ENCODE peak calls at places on chromosome X, in eight cellular contexts. B is lower leg skin, S is body of pancreas, C is left cardiac atrium, L is smooth muscle cell of the brain vasculature, X is GM19239, N is BE2C, Z is astrocyte of the spinal cord. Q is an unnamed sample.

GRCh38 chrX:107673401-107673800 is 45.1 kb downstream of the PRPS1 start:
- DNase-seq in Z (no peak), S (no peak), C (no peak), B (no peak), L (no peak), N (no peak), X (no peak), Q (no peak)

GRCh38 chrX:133218329-133218728 is at the start of gene TFDP3:
- DNase-seq in B (no peak), L (no peak), N (no peak), C (no peak), Z (no peak), X (no peak), S (no peak), Q (no peak)

GRCh38 chrX:101206471-101206870 is 13.1 kb upstream of the DRP2 start:
- DNase-seq in C (no peak), N (no peak), B (no peak), S (no peak), L (no peak), Z (peak; percentile 35), X (no peak), Q (peak; percentile 36)

GRCh38 chrX:123217077-123217476 is 33.0 kb downstream of the GRIA3 start:
- DNase-seq in S (no peak), C (peak; percentile 36), Z (no peak), B (no peak), L (no peak), X (no peak), N (no peak), Q (no peak)

GRCh38 chrX:47573334-47574095 is 8.7 kb upstream of the TIMP1 start:
- DNase-seq in Z (peak; percentile 39), S (no peak), N (no peak), C (peak; percentile 62), L (no peak), B (peak; percentile 86), X (no peak), Q (peak; percentile 63)

GRCh38 chrX:40646489-40647306 is 663 bp downstream of the CXorf38 start:
- DNase-seq in N (peak; percentile 21), S (peak; percentile 49), X (no peak), Z (peak; percentile 14), L (no peak), C (peak; percentile 40), B (peak; percentile 87), Q (peak; percentile 33)

GRCh38 chrX:68994135-68994882 is 165.5 kb downstream of the EFNB1 start:
- DNase-seq in X (no peak), C (no peak), S (no peak), L (no peak), N (no peak), Z (no peak), B (peak; percentile 77), Q (no peak)

GRCh38 chrX:13791559-13791958 is 25.3 kb downstream of the GPM6B start:
- DNase-seq in N (no peak), B (no peak), S (no peak), Z (peak; percentile 14), L (no peak), C (no peak), X (no peak), Q (peak; percentile 70)

GRCh38 chrX:45788941-45789348 is 588.3 kb upstream of the DIPK2B start:
- DNase-seq in X (no peak), Z (no peak), L (no peak), S (no peak), C (peak; percentile 66), B (no peak), N (no peak), Q (no peak)

GRCh38 chrX:40090050-40090804 is 7.5 kb downstream of the BCOR start:
- DNase-seq in Z (no peak), N (no peak), C (peak; percentile 63), L (no peak), X (no peak), B (no peak), S (no peak), Q (peak; percentile 46)

GRCh38 chrX:55742649-55743048 is 25.1 kb downstream of the RRAGB start:
- DNase-seq in C (no peak), B (no peak), L (no peak), N (no peak), S (no peak), Z (no peak), X (no peak), Q (no peak)

GRCh38 chrX:2933125-2933900 is 4.2 kb upstream of the ARSD start:
- DNase-seq in X (no peak), S (no peak), N (no peak), C (no peak), L (no peak), B (no peak), Z (no peak), Q (no peak)

GRCh38 chrX:140507223-140507981 is 2.5 kb upstream of the SOX3 start:
- DNase-seq in X (no peak), N (no peak), S (no peak), Z (no peak), L (no peak), B (no peak), C (no peak), Q (peak; percentile 22)

GRCh38 chrX:133380882-133381619 is 34.2 kb downstream of the GPC4 start:
- DNase-seq in C (no peak), Z (no peak), L (no peak), B (no peak), X (no peak), N (no peak), S (no peak), Q (no peak)

GRCh38 chrX:7927259-7928167 is at the start of gene PNPLA4:
- DNase-seq in S (peak; percentile 87), B (peak; percentile 94), C (peak; percentile 86), L (peak; percentile 32), N (no peak), Z (peak; percentile 85), X (peak; percentile 46), Q (peak; percentile 94)

GRCh38 chrX:68498044-68498507 is 775 bp upstream of the YIPF6 start:
- DNase-seq in N (no peak), B (no peak), L (no peak), C (no peak), Z (peak; percentile 51), X (no peak), S (no peak), Q (no peak)

GRCh38 chrX:11480626-11481025 is 185.1 kb downstream of the ARHGAP6 start:
- DNase-seq in B (no peak), L (no peak), Z (peak; percentile 52), S (no peak), N (no peak), C (no peak), X (no peak), Q (no peak)

GRCh38 chrX:64580605-64581004 is 185.4 kb upstream of the MTMR8 start:
- DNase-seq in L (no peak), X (no peak), B (no peak), Z (no peak), N (no peak), C (no peak), S (no peak), Q (no peak)

GRCh38 chrX:109940411-109940810 is 62.5 kb upstream of the TMEM164 start:
- DNase-seq in C (no peak), Z (no peak), X (no peak), L (no peak), B (no peak), S (no peak), N (no peak), Q (peak; percentile 16)

GRCh38 chrX:71998836-71999509 is 88.3 kb downstream of the NHSL2 start:
- DNase-seq in C (no peak), N (peak; percentile 36), S (peak; percentile 28), L (no peak), Z (no peak), B (peak; percentile 82), X (no peak), Q (peak; percentile 31)

GRCh38 chrX:13120017-13120416 is 75.6 kb upstream of the FAM9C start:
- DNase-seq in C (peak; percentile 56), S (peak; percentile 69), N (no peak), L (no peak), B (no peak), X (no peak), Z (peak; percentile 41), Q (peak; percentile 63)

GRCh38 chrX:150157291-150157690 is 205.8 kb upstream of the MAMLD1 start:
- DNase-seq in B (no peak), N (no peak), L (no peak), Z (no peak), X (no peak), C (no peak), S (no peak), Q (no peak)

GRCh38 chrX:85052636-85053343 is 49.1 kb downstream of the APOOL start:
- DNase-seq in N (no peak), C (no peak), Z (peak; percentile 83), X (no peak), B (no peak), S (no peak), L (peak; percentile 7), Q (peak; percentile 39)

GRCh38 chrX:136189222-136189621 is 41.9 kb downstream of the FHL1 start:
- DNase-seq in S (no peak), B (no peak), L (no peak), N (no peak), X (no peak), Z (no peak), C (peak; percentile 49), Q (no peak)

GRCh38 chrX:119672252-119672825 is 20.6 kb downstream of the SEPTIN6 start:
- DNase-seq in L (no peak), N (peak; percentile 61), Z (no peak), B (no peak), X (no peak), C (no peak), S (no peak), Q (no peak)

GRCh38 chrX:38262715-38263620 is 42.3 kb upstream of the SRPX start:
- DNase-seq in Z (peak; percentile 15), S (no peak), X (no peak), B (no peak), L (no peak), N (no peak), C (no peak), Q (no peak)

GRCh38 chrX:38149016-38149415 is 71.7 kb downstream of the SRPX start:
- DNase-seq in X (no peak), N (no peak), L (no peak), B (no peak), C (no peak), Z (peak; percentile 16), S (no peak), Q (peak; percentile 73)

GRCh38 chrX:24260827-24261550 is 52.9 kb downstream of the SUPT20HL2 start:
- DNase-seq in B (peak; percentile 81), Z (peak; percentile 40), S (no peak), X (no peak), N (no peak), C (peak; percentile 31), L (no peak), Q (no peak)

GRCh38 chrX:6812087-6812486 is 277.2 kb upstream of the VCX3A start:
- DNase-seq in B (no peak), X (no peak), Z (no peak), C (no peak), S (no peak), N (no peak), L (no peak), Q (no peak)

GRCh38 chrX:81377329-81377728 is 175.4 kb downstream of the SH3BGRL start:
- DNase-seq in N (no peak), B (no peak), Z (peak; percentile 31), S (no peak), L (peak; percentile 2), C (no peak), X (no peak), Q (peak; percentile 41)

GRCh38 chrX:115968436-115969252 is 201.9 kb upstream of the AGTR2 start:
- DNase-seq in Z (peak; percentile 8), N (peak; percentile 67), S (peak; percentile 22), L (no peak), C (peak; percentile 71), X (no peak), B (no peak), Q (peak; percentile 65)

GRCh38 chrX:45749375-45749774 is 548.7 kb upstream of the DIPK2B start:
- DNase-seq in C (no peak), S (no peak), L (no peak), B (no peak), X (no peak), N (no peak), Z (peak; percentile 34), Q (peak; percentile 27)

GRCh38 chrX:125810856-125811255 is 355.2 kb downstream of the DCAF12L2 start:
- DNase-seq in B (no peak), S (no peak), L (no peak), C (no peak), Z (peak; percentile 28), N (no peak), X (no peak), Q (peak; percentile 51)

GRCh38 chrX:115901241-115901640 is 269.3 kb upstream of the AGTR2 start:
- DNase-seq in X (no peak), B (no peak), L (no peak), C (no peak), N (no peak), S (no peak), Z (no peak), Q (no peak)